ENCODE peak calls at places on chromosomes 4 and X, in eight cellular contexts. W is sigmoid colon, S is stomach, R is GM12892, A is suprapubic skin, Y is A549, K is IMR-90, M is testis. Z is an unnamed sample.

GRCh38 chr4:110135523-110135922 is 62.9 kb downstream of the ELOVL6 start:
- DNase-seq in W (no peak), S (no peak), A (no peak), Y (no peak), R (no peak), M (no peak), K (no peak), Z (no peak)

GRCh38 chrX:41528784-41529183 is 81.6 kb downstream of the NYX start:
- DNase-seq in W (no peak), M (no peak), K (no peak), R (no peak), Y (no peak), A (no peak), S (no peak), Z (no peak)

GRCh38 chr4:100504086-100504874 is 13.5 kb downstream of the EMCN start:
- DNase-seq in Y (no peak), S (no peak), R (no peak), W (no peak), K (no peak), A (no peak), M (no peak), Z (no peak)

GRCh38 chrX:137547291-137547690 is 18.6 kb upstream of the ZIC3 start:
- DNase-seq in M (no peak), Y (no peak), W (no peak), K (no peak), R (no peak), A (no peak), S (no peak), Z (no peak)

GRCh38 chr4:110400071-110400470 is 75.9 kb upstream of the ENPEP start:
- DNase-seq in A (no peak), R (no peak), W (no peak), Y (no peak), S (no peak), M (no peak), K (no peak), Z (no peak)

GRCh38 chr4:3879681-3880594 is 113.8 kb downstream of the ADRA2C start:
- DNase-seq in W (no peak), S (peak), A (peak), M (no peak), Y (no peak), K (no peak), R (peak), Z (no peak)

GRCh38 chr4:176340871-176341685 is 21.3 kb downstream of the SPCS3 start:
- DNase-seq in Y (no peak), W (no peak), A (no peak), K (peak), M (peak), R (no peak), S (no peak), Z (peak)

GRCh38 chr4:183097251-183098079 is 1.6 kb upstream of the WWC2 start:
- DNase-seq in S (no peak), Y (no peak), K (no peak), M (no peak), R (no peak), W (no peak), A (peak), Z (peak)

GRCh38 chr4:64158648-64159326 is 250.5 kb downstream of the TECRL start:
- DNase-seq in Y (peak), K (peak), S (peak), W (no peak), M (peak), R (no peak), A (no peak), Z (peak)

GRCh38 chr4:175451238-175451965 is 360.7 kb downstream of the GPM6A start:
- DNase-seq in W (no peak), K (no peak), R (no peak), S (no peak), M (no peak), Y (no peak), A (no peak), Z (no peak)

GRCh38 chr4:121740796-121741409 is 24.1 kb downstream of the SMIM43 start:
- DNase-seq in W (no peak), S (no peak), A (no peak), M (no peak), R (no peak), Y (no peak), K (no peak), Z (no peak)

GRCh38 chrX:12225073-12225472 is 86.8 kb downstream of the FRMPD4 start:
- DNase-seq in R (no peak), K (no peak), A (no peak), M (no peak), Y (no peak), W (no peak), S (no peak), Z (no peak)

GRCh38 chr4:1409806-1410425 is 3.7 kb upstream of the NKX1-1 start:
- DNase-seq in K (no peak), S (peak), R (peak), W (peak), M (no peak), Y (no peak), A (no peak), Z (no peak)

GRCh38 chrX:110448459-110448858 is 89.8 kb downstream of the RTL9 start:
- DNase-seq in Y (no peak), M (no peak), A (no peak), K (no peak), W (no peak), S (no peak), R (no peak), Z (no peak)

GRCh38 chr4:177511611-177512010 is 69.4 kb upstream of the AGA start:
- DNase-seq in R (no peak), M (no peak), K (no peak), W (no peak), Y (no peak), A (no peak), S (peak), Z (no peak)

GRCh38 chrX:9312922-9313867 is 151.7 kb upstream of the TBL1X start:
- DNase-seq in Y (peak), S (peak), W (no peak), K (no peak), A (peak), M (peak), R (peak), Z (peak)

GRCh38 chr4:8328866-8329559 is 59.5 kb downstream of the HTRA3 start:
- DNase-seq in W (peak), A (peak), Y (no peak), R (no peak), M (no peak), K (no peak), S (no peak), Z (no peak)

GRCh38 chr4:139534287-139534950 is 21.6 kb downstream of the SETD7 start:
- DNase-seq in A (no peak), Y (no peak), R (no peak), S (no peak), M (no peak), W (no peak), K (no peak), Z (no peak)

GRCh38 chr4:32169841-32170240 is 1449.7 kb downstream of the PCDH7 start:
- DNase-seq in K (no peak), Y (no peak), S (no peak), A (no peak), M (no peak), W (no peak), R (no peak), Z (no peak)
- TF ChIP-seq POLR2A in K (no peak), Y (no peak), S (no peak), A (no peak), M (no peak), W (no peak), R (no peak), Z (no peak)

GRCh38 chr4:2534904-2535385 is 1.5 kb upstream of the FAM193A start:
- DNase-seq in S (no peak), K (peak), W (no peak), R (no peak), Y (no peak), A (no peak), M (no peak), Z (no peak)

GRCh38 chr4:2536193-2537010 is at the start of gene FAM193A:
- DNase-seq in R (peak), W (peak), K (peak), S (peak), M (peak), A (peak), Y (peak), Z (peak)

GRCh38 chr4:2537011-2537830 is 774 bp downstream of the FAM193A start:
- DNase-seq in M (peak), Y (no peak), W (peak), R (peak), S (peak), A (peak), K (peak), Z (peak)

DNA sequence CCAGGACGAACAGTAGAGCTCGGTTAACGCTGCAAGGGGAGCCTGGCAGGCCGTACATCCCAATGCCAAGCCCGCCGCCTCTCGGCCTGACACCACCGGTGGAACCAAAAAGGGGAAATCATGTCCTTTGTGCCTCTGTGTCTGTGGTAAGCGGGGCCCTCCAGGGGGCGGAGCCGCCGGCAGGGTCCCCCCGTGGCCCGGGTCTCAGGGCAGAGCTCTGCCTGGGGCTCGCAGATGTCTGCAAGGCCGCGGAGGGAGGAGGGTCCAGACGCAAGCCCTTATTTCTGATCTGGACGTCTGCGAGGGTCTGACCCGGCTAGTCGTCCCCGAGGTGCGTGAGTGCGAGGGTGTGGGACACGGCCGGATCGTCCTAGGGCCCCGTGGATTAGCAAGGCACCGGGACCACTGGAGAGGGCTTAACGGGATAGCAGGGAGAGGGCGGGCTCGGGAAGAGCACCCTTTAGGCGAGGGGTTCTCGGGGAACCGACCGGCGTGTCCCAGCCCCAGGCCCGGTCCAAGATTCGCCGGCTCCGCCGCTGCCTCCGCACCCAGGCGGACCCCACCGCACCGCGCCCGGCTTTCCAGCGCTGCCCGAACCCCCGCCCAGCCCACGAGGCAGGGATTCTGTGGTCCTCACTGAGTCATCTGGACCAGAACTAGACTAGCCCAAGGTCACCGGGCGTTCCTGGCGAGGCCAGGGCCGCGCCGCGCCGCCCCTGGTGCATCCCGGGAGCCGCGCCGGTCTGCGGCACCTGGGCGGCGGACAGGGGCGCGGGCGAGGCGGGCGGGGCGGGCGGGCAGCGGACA is 858 bp upstream of the FAM193A start:
- DNase-seq in R (peak), Y (no peak), W (peak), K (peak), S (peak), M (peak), A (peak), Z (peak)
- TF ChIP-seq POLR2A in R (peak), Y (no peak), W (peak), K (peak), S (no peak), M (no peak), A (no peak), Z (no peak)

GRCh38 chrX:1407035-1407434 is 15.1 kb upstream of the SLC25A6 start:
- DNase-seq in Y (no peak), K (no peak), S (no peak), A (no peak), R (no peak), M (no peak), W (no peak), Z (no peak)
- TF ChIP-seq POLR2A in Y (no peak), K (no peak), S (no peak), A (no peak), R (no peak), M (no peak), W (no peak), Z (no peak)

DNA sequence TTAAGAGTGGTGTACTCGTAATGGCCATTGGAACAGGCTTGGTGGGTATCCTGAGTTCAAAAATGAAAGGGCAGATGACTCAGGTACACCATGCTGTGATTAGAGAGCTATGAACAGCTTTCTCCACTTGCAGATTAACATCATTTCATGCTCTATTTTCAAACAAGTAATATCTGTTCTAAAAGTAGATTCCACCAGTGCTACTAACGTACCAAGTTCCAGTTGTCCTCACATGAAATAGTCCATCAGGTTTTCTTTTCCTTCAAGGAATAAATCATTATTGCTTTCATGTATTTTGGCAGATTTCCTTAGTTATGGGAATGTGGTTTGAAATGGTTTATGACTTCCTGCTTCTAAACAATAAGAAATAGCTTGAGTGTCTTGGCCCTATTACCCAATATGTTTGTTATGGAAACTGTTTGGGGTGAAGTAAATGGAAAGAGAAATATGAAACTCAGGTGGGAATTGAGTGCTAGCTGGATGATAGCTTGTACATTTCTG is 49.9 kb downstream of the PCDH7 start:
- DNase-seq in S (no peak), Y (no peak), A (no peak), R (no peak), M (no peak), W (no peak), K (peak), Z (no peak)
- TF ChIP-seq POLR2A in S (no peak), Y (no peak), A (no peak), R (no peak), M (no peak), W (no peak), K (no peak), Z (no peak)